ENCODE peak calls at places on chromosomes 7 and 10, in six cellular contexts. L, Q, K, E, Z and D are unnamed samples.

GRCh38 chr10:79230563-79231249 is 116.6 kb upstream of the PPIF start:
- DNase-seq in L (no peak), Q (no peak), K (no peak), E (no peak), Z (no peak), D (no peak)

GRCh38 chr7:90345548-90346319 is 782 bp upstream of the GTPBP10 start:
- DNase-seq in L (peak), Q (peak), K (peak), E (no peak), Z (peak), D (no peak)

GRCh38 chr10:77592946-77593636 is 44.5 kb downstream of the KCNMA1 start:
- DNase-seq in L (peak), Q (peak), K (no peak), E (no peak), Z (peak), D (no peak)

GRCh38 chr10:71752391-71753090 is 20.8 kb downstream of the VSIR start:
- DNase-seq in L (no peak), Q (no peak), K (peak), E (no peak), Z (no peak), D (no peak)

GRCh38 chr10:60816624-60817023 is 38.3 kb downstream of the CDK1 start:
- DNase-seq in L (peak), Q (peak), K (peak), E (no peak), Z (peak), D (no peak)

GRCh38 chr10:3292601-3293000 is 120.0 kb upstream of the PITRM1 start:
- DNase-seq in L (no peak), Q (peak), K (no peak), E (no peak), Z (no peak), D (no peak)

GRCh38 chr10:89069589-89069988 is 79.0 kb downstream of the FAS start:
- DNase-seq in L (no peak), Q (no peak), K (no peak), E (no peak), Z (no peak), D (no peak)

GRCh38 chr10:79303631-79304478 is 43.4 kb upstream of the PPIF start:
- DNase-seq in L (no peak), Q (no peak), K (no peak), E (no peak), Z (no peak), D (no peak)

GRCh38 chr7:38178004-38178694 is at the start of gene STARD3NL:
- DNase-seq in L (peak), Q (peak), K (peak), E (peak), Z (peak), D (peak)

GRCh38 chr10:129777687-129778086 is 186.4 kb downstream of the EBF3 start:
- DNase-seq in L (no peak), Q (no peak), K (no peak), E (peak), Z (no peak), D (no peak)

GRCh38 chr10:36342781-36343180 is 700.7 kb upstream of the FZD8 start:
- DNase-seq in L (no peak), Q (no peak), K (no peak), E (no peak), Z (no peak), D (no peak)

GRCh38 chr7:11817111-11817710 is 14.8 kb downstream of the THSD7A start:
- DNase-seq in L (no peak), Q (no peak), K (no peak), E (no peak), Z (no peak), D (no peak)

GRCh38 chr10:121553861-121554264 is 44.4 kb downstream of the FGFR2 start:
- DNase-seq in L (no peak), Q (no peak), K (no peak), E (no peak), Z (peak), D (no peak)

GRCh38 chr10:131354380-131354779 is 42.9 kb upstream of the TCERG1L start:
- DNase-seq in L (no peak), Q (no peak), K (no peak), E (no peak), Z (peak), D (no peak)

GRCh38 chr10:29849434-29849833 is 210.0 kb downstream of the JCAD start:
- DNase-seq in L (no peak), Q (peak), K (no peak), E (no peak), Z (peak), D (no peak)

DNA sequence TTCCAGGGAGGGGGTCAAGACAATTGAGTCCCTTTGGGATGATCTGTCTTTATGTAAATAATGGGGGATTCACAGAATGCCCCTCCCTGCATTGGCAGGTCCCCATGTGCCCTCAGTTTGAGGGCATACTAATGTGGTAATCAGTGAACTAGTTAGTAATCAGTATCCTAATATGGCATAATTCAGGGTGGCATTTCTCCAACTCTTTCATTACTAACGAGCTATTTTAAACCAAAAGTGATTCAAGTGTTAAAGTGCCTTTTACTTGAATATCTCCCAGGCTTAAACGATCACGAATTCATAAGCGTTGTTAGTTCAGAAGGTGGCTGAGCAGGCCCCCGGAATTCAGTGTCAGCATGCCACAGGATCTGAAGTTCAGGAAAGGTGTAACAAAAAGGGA is 1.5 kb upstream of the DNAJB6 start:
- DNase-seq in L (no peak), Q (no peak), K (no peak), E (no peak), Z (no peak), D (no peak)
- H3K4me3 ChIP-seq in L (no peak), Q (no peak), K (no peak), E (no peak), Z (no peak), D (no peak)

DNA sequence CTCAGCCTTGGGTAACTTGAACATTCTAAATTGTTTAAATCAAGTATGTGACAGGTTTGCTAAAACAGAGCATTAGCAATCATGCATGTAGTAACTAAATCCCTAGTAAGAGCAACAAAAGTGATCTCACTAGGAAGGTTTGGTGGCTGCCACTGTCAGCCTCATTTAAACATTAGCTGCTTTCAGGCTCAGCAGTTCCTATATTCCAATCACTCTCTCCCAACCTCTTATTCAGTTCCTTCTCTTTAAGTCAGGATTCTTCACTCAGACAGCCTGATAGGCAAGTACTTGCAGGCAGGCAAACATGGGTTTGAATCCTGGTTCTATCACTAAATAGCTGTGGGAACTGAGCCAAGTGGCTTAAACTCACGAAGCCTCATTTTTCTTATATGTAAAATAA is 3.6 kb downstream of the CREB3L2 start:
- DNase-seq in L (no peak), Q (no peak), K (no peak), E (no peak), Z (no peak), D (no peak)
- H3K4me3 ChIP-seq in L (no peak), Q (peak), K (no peak), E (no peak), Z (no peak), D (no peak)

GRCh38 chr7:19773361-19773760 is at the start of gene TMEM196:
- DNase-seq in L (no peak), Q (no peak), K (no peak), E (no peak), Z (no peak), D (peak)
- H3K4me3 ChIP-seq in L (peak), Q (no peak), K (no peak), E (peak), Z (no peak), D (peak)

GRCh38 chr10:18144928-18145327 is 4.7 kb downstream of the CACNB2 start:
- DNase-seq in L (no peak), Q (peak), K (no peak), E (peak), Z (no peak), D (no peak)

GRCh38 chr10:18137111-18137510 is 3.1 kb upstream of the CACNB2 start:
- DNase-seq in L (no peak), Q (no peak), K (no peak), E (no peak), Z (peak), D (no peak)

GRCh38 chr10:18142151-18142550 is 1.9 kb downstream of the CACNB2 start:
- DNase-seq in L (no peak), Q (no peak), K (no peak), E (no peak), Z (no peak), D (no peak)

GRCh38 chr10:18140149-18140956 is at the start of gene CACNB2:
- DNase-seq in L (peak), Q (peak), K (peak), E (peak), Z (peak), D (peak)

DNA sequence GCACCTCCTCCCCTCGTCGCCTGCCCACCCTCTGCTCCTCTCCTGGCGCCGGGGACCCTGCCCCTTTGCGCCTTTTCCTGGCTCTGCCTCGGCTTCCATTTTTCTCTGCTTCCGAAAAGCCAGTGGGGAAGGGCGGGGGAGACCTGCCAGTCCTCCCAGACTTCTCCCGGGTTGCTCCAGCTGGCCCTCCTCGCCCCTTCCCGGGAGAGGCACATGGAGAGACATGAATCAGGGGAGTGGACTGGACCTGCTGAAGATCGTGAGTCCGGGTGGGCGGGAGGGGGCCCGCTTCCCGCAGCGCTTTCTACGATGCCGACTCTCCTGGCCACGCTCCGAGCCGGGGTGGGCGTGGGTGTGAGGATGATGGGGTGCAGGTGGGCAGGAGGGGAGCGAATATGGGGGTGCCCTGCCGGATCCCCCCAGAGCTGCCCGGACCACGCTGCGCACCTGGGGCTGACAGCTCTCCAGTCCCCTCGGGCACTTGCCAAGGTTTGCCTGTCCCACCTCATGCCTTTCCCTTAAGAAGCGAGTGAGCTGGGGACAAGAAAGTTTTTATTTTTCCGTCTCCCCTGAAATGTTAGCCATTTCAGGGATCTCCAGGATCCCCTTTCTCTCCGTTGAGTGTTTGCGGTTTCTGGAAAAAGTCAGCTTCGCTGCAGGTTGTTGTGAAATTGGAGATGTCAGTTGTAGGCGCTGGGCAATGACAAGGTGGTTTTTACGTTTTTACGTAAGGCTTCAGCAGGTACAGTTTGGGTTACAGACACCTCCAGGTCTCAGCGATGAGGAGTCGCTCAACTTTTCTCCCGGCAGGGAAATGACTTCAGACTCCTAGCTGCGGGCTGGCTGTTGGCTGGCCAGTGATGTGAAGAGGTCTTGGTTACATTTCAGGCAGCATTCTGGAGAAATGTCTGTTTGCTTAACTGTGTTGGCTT is 999 bp downstream of the CACNB2 start:
- DNase-seq in L (no peak), Q (no peak), K (no peak), E (peak), Z (peak), D (no peak)
- H3K4me3 ChIP-seq in L (peak), Q (peak), K (peak), E (peak), Z (peak), D (peak)

GRCh38 chr7:133777701-133778100 is 349.4 kb upstream of the LRGUK start:
- DNase-seq in L (no peak), Q (no peak), K (no peak), E (no peak), Z (no peak), D (no peak)
- H3K4me3 ChIP-seq in L (no peak), Q (no peak), K (no peak), E (no peak), Z (no peak), D (no peak)

GRCh38 chr7:18786196-18786727 is 290.7 kb downstream of the HDAC9 start:
- DNase-seq in L (no peak), Q (no peak), K (no peak), E (no peak), Z (no peak), D (no peak)
- H3K4me3 ChIP-seq in L (no peak), Q (no peak), K (no peak), E (no peak), Z (no peak), D (no peak)